ENCODE peak calls at places on chromosome 1, in four cellular contexts. Z is H4; Y is pancreas; I is stimulated activated CD4-positive, alpha-beta T cell treated with anti-CD3 and anti-CD28 coated beads, Interleukin-2, amount 100 ng/mL, for 48 hours. R is an unnamed sample.

GRCh38 chr1:155018617-155019348 is 14.8 kb downstream of the DCST2 start:
- DNase-seq in Z (no peak), Y (no peak), I (no peak), R (no peak)

GRCh38 chr1:160605205-160605604 is 25.9 kb upstream of the CD84 start:
- DNase-seq in Z (no peak), Y (no peak), I (no peak), R (no peak)

GRCh38 chr1:202007703-202008489 is 2.5 kb upstream of the ELF3 start:
- DNase-seq in Z (no peak), Y (peak; percentile 85), I (no peak), R (peak; percentile 93)

GRCh38 chr1:241101622-241102021 is 255.4 kb downstream of the RGS7 start:
- DNase-seq in Z (no peak), Y (no peak), I (no peak), R (no peak)

GRCh38 chr1:244368279-244368678 is 83.4 kb downstream of the ADSS2 start:
- DNase-seq in Z (no peak), Y (no peak), I (no peak), R (no peak)

GRCh38 chr1:193434319-193434718 is 247.9 kb upstream of the B3GALT2 start:
- DNase-seq in Z (no peak), Y (no peak), I (no peak), R (no peak)

GRCh38 chr1:243926803-243927245 is 76.8 kb upstream of the AKT3 start:
- DNase-seq in Z (peak; percentile 66), Y (no peak), I (no peak), R (no peak)

GRCh38 chr1:56202743-56203142 is 376.6 kb downstream of the PLPP3 start:
- DNase-seq in Z (no peak), Y (no peak), I (no peak), R (no peak)

GRCh38 chr1:116878804-116879477 is 30.8 kb upstream of the PTGFRN start:
- DNase-seq in Z (peak; percentile 5), Y (peak; percentile 61), I (no peak), R (no peak)

GRCh38 chr1:29243863-29244185 is 7.5 kb downstream of the PTPRU start:
- DNase-seq in Z (peak; percentile 65), Y (no peak), I (no peak), R (no peak)